ENCODE peak calls at places on chromosome 2, in eight cellular contexts. One of them, this sample, is unnamed.

GRCh38 chr2:173982918-173983317 is 17.7 kb upstream of the SP3 start:
- DNase-seq in EH: peak; percentile 65
- DNase-seq in HTR-8/SVneo: no peak
- DNase-seq in hippocampal formation: peak; percentile 36
- DNase-seq in activated T-helper 1 cell treated with Interleukin-2 at 50 U/mL for 16 hours: no peak
- DNase-seq in AG20443: no peak
- DNase-seq in adrenal gland: no peak
- DNase-seq in NT2/D1: no peak
- DNase-seq in this sample: no peak

GRCh38 chr2:198162276-198162675 is 357.9 kb downstream of the PLCL1 start:
- DNase-seq in HTR-8/SVneo: no peak
- DNase-seq in EH: no peak
- DNase-seq in NT2/D1: no peak
- DNase-seq in adrenal gland: no peak
- DNase-seq in AG20443: no peak
- DNase-seq in hippocampal formation: peak; percentile 90
- DNase-seq in activated T-helper 1 cell treated with Interleukin-2 at 50 U/mL for 16 hours: no peak
- DNase-seq in this sample: no peak

GRCh38 chr2:133346654-133347053 is 221.6 kb downstream of the NCKAP5 start:
- DNase-seq in NT2/D1: no peak
- DNase-seq in activated T-helper 1 cell treated with Interleukin-2 at 50 U/mL for 16 hours: no peak
- DNase-seq in HTR-8/SVneo: peak; percentile 13
- DNase-seq in hippocampal formation: no peak
- DNase-seq in EH: peak; percentile 84
- DNase-seq in AG20443: peak; percentile 81
- DNase-seq in adrenal gland: no peak
- DNase-seq in this sample: no peak

GRCh38 chr2:54967759-54968365 is 82.4 kb downstream of the RTN4 start:
- DNase-seq in AG20443: no peak
- DNase-seq in HTR-8/SVneo: no peak
- DNase-seq in NT2/D1: no peak
- DNase-seq in adrenal gland: no peak
- DNase-seq in EH: no peak
- DNase-seq in hippocampal formation: no peak
- DNase-seq in activated T-helper 1 cell treated with Interleukin-2 at 50 U/mL for 16 hours: no peak
- DNase-seq in this sample: no peak

GRCh38 chr2:85789271-85789670 is 35.5 kb downstream of the ATOH8 start:
- DNase-seq in adrenal gland: no peak
- DNase-seq in EH: no peak
- DNase-seq in AG20443: no peak
- DNase-seq in activated T-helper 1 cell treated with Interleukin-2 at 50 U/mL for 16 hours: no peak
- DNase-seq in hippocampal formation: no peak
- DNase-seq in HTR-8/SVneo: no peak
- DNase-seq in NT2/D1: no peak
- DNase-seq in this sample: no peak

GRCh38 chr2:160482673-160483072 is 10.9 kb downstream of the RBMS1 start:
- DNase-seq in activated T-helper 1 cell treated with Interleukin-2 at 50 U/mL for 16 hours: no peak
- DNase-seq in AG20443: no peak
- DNase-seq in EH: no peak
- DNase-seq in HTR-8/SVneo: no peak
- DNase-seq in adrenal gland: no peak
- DNase-seq in hippocampal formation: no peak
- DNase-seq in NT2/D1: no peak
- DNase-seq in this sample: no peak

GRCh38 chr2:117917223-117917917 is 96.5 kb downstream of the CCDC93 start:
- DNase-seq in HTR-8/SVneo: no peak
- DNase-seq in activated T-helper 1 cell treated with Interleukin-2 at 50 U/mL for 16 hours: no peak
- DNase-seq in adrenal gland: no peak
- DNase-seq in AG20443: no peak
- DNase-seq in NT2/D1: no peak
- DNase-seq in EH: peak; percentile 33
- DNase-seq in hippocampal formation: no peak
- DNase-seq in this sample: no peak

GRCh38 chr2:1822341-1822740 is 78.0 kb upstream of the PXDN start:
- DNase-seq in hippocampal formation: no peak
- DNase-seq in adrenal gland: no peak
- DNase-seq in activated T-helper 1 cell treated with Interleukin-2 at 50 U/mL for 16 hours: no peak
- DNase-seq in NT2/D1: no peak
- DNase-seq in AG20443: no peak
- DNase-seq in HTR-8/SVneo: no peak
- DNase-seq in EH: no peak
- DNase-seq in this sample: no peak

GRCh38 chr2:206558492-206558891 is 83.8 kb upstream of the FAM237A start:
- DNase-seq in activated T-helper 1 cell treated with Interleukin-2 at 50 U/mL for 16 hours: no peak
- DNase-seq in hippocampal formation: no peak
- DNase-seq in NT2/D1: no peak
- DNase-seq in HTR-8/SVneo: no peak
- DNase-seq in AG20443: no peak
- DNase-seq in adrenal gland: no peak
- DNase-seq in EH: no peak
- DNase-seq in this sample: peak; percentile 1

GRCh38 chr2:241461693-241462677 is 46.4 kb downstream of the STK25 start:
- DNase-seq in NT2/D1: no peak
- DNase-seq in HTR-8/SVneo: no peak
- DNase-seq in adrenal gland: no peak
- DNase-seq in activated T-helper 1 cell treated with Interleukin-2 at 50 U/mL for 16 hours: no peak
- DNase-seq in EH: no peak
- DNase-seq in hippocampal formation: no peak
- DNase-seq in AG20443: no peak
- DNase-seq in this sample: no peak

GRCh38 chr2:144449028-144449406 is 70.9 kb downstream of the ZEB2 start:
- DNase-seq in adrenal gland: peak; percentile 82
- DNase-seq in activated T-helper 1 cell treated with Interleukin-2 at 50 U/mL for 16 hours: no peak
- DNase-seq in NT2/D1: no peak
- DNase-seq in AG20443: peak; percentile 48
- DNase-seq in EH: no peak
- DNase-seq in hippocampal formation: no peak
- DNase-seq in HTR-8/SVneo: no peak
- DNase-seq in this sample: no peak

GRCh38 chr2:177625744-177626655 is 233.4 kb downstream of the AGPS start:
- DNase-seq in AG20443: no peak
- DNase-seq in hippocampal formation: no peak
- DNase-seq in EH: no peak
- DNase-seq in adrenal gland: no peak
- DNase-seq in activated T-helper 1 cell treated with Interleukin-2 at 50 U/mL for 16 hours: no peak
- DNase-seq in HTR-8/SVneo: no peak
- DNase-seq in NT2/D1: no peak
- DNase-seq in this sample: peak; percentile 11

GRCh38 chr2:132816234-132816633 is 146.2 kb upstream of the LYPD1 start:
- DNase-seq in HTR-8/SVneo: no peak
- DNase-seq in adrenal gland: no peak
- DNase-seq in EH: no peak
- DNase-seq in hippocampal formation: no peak
- DNase-seq in AG20443: no peak
- DNase-seq in activated T-helper 1 cell treated with Interleukin-2 at 50 U/mL for 16 hours: no peak
- DNase-seq in NT2/D1: peak; percentile 13
- DNase-seq in this sample: no peak

GRCh38 chr2:216636570-216637450 is 3.6 kb downstream of the IGFBP2 start:
- DNase-seq in hippocampal formation: no peak
- DNase-seq in activated T-helper 1 cell treated with Interleukin-2 at 50 U/mL for 16 hours: no peak
- DNase-seq in adrenal gland: no peak
- DNase-seq in NT2/D1: no peak
- DNase-seq in HTR-8/SVneo: no peak
- DNase-seq in AG20443: no peak
- DNase-seq in EH: peak; percentile 72
- DNase-seq in this sample: peak; percentile 85

GRCh38 chr2:98601532-98602132 is 6.7 kb downstream of the COA5 start:
- DNase-seq in HTR-8/SVneo: peak; percentile 51
- DNase-seq in adrenal gland: no peak
- DNase-seq in hippocampal formation: no peak
- DNase-seq in EH: peak; percentile 54
- DNase-seq in AG20443: peak; percentile 56
- DNase-seq in activated T-helper 1 cell treated with Interleukin-2 at 50 U/mL for 16 hours: no peak
- DNase-seq in NT2/D1: peak; percentile 35
- DNase-seq in this sample: peak; percentile 64

GRCh38 chr2:45789317-45789716 is 137.8 kb downstream of the PRKCE start:
- DNase-seq in EH: no peak
- DNase-seq in hippocampal formation: no peak
- DNase-seq in adrenal gland: no peak
- DNase-seq in NT2/D1: no peak
- DNase-seq in HTR-8/SVneo: no peak
- DNase-seq in activated T-helper 1 cell treated with Interleukin-2 at 50 U/mL for 16 hours: no peak
- DNase-seq in AG20443: no peak
- DNase-seq in this sample: no peak

GRCh38 chr2:72780483-72780882 is 45.4 kb downstream of the EXOC6B start:
- DNase-seq in HTR-8/SVneo: no peak
- DNase-seq in activated T-helper 1 cell treated with Interleukin-2 at 50 U/mL for 16 hours: no peak
- DNase-seq in EH: peak; percentile 61
- DNase-seq in adrenal gland: no peak
- DNase-seq in NT2/D1: no peak
- DNase-seq in hippocampal formation: no peak
- DNase-seq in AG20443: no peak
- DNase-seq in this sample: no peak

GRCh38 chr2:86671304-86671981 is 47.8 kb upstream of the RNF103 start:
- DNase-seq in adrenal gland: peak; percentile 59
- DNase-seq in AG20443: no peak
- DNase-seq in EH: no peak
- DNase-seq in NT2/D1: no peak
- DNase-seq in activated T-helper 1 cell treated with Interleukin-2 at 50 U/mL for 16 hours: no peak
- DNase-seq in HTR-8/SVneo: no peak
- DNase-seq in hippocampal formation: no peak
- DNase-seq in this sample: no peak

This sample was measured in SW480.